ENCODE peak calls at places on chromosomes 5 and 9, in six cellular contexts. K is heart left ventricle, D is HCT116, R is thoracic aorta, O is tibial nerve, Q is pancreas. H is an unnamed sample.

GRCh38 chr9:90894956-90895687 is 93.5 kb downstream of the SYK start:
- DNase-seq in Q (no peak), K (no peak), O (no peak), R (no peak), D (no peak), H (no peak)

GRCh38 chr9:123982535-123982934 is 29.0 kb upstream of the LHX2 start:
- DNase-seq in Q (no peak), R (no peak), D (no peak), K (no peak), O (no peak), H (no peak)

GRCh38 chr9:36486454-36486932 is 86.2 kb upstream of the MELK start:
- DNase-seq in Q (peak; percentile 23), O (no peak), R (no peak), D (no peak), K (peak; percentile 20), H (peak; percentile 12)

GRCh38 chr9:69279084-69279729 is 45.8 kb upstream of the ENTREP1 start:
- DNase-seq in R (no peak), D (no peak), O (no peak), K (no peak), Q (no peak), H (no peak)

GRCh38 chr5:137075163-137075970 is 423.8 kb downstream of the SPOCK1 start:
- DNase-seq in K (peak; percentile 31), O (no peak), D (peak; percentile 69), Q (peak; percentile 90), R (no peak), H (peak; percentile 32)

GRCh38 chr5:1881731-1882336 is 891 bp downstream of the IRX4 start:
- DNase-seq in Q (no peak), D (no peak), O (no peak), K (no peak), R (no peak), H (no peak)

GRCh38 chr9:136721339-136722092 is 9.1 kb downstream of the DIPK1B start:
- DNase-seq in R (no peak), K (no peak), Q (no peak), D (no peak), O (no peak), H (no peak)

GRCh38 chr5:33631786-33632185 is 191.0 kb downstream of the TARS1 start:
- DNase-seq in Q (no peak), O (no peak), R (no peak), D (no peak), K (no peak), H (no peak)

GRCh38 chr9:108041551-108041950 is 552.0 kb upstream of the KLF4 start:
- DNase-seq in K (no peak), Q (no peak), R (no peak), D (no peak), O (no peak), H (peak; percentile 8)

GRCh38 chr5:113202904-113203716 is 226.5 kb downstream of the DCP2 start:
- DNase-seq in O (peak; percentile 20), D (peak; percentile 66), K (peak; percentile 78), R (no peak), Q (no peak), H (peak; percentile 70)

GRCh38 chr5:180172447-180173197 is 36.4 kb downstream of the RASGEF1C start:
- DNase-seq in R (no peak), K (peak; percentile 41), Q (no peak), O (peak; percentile 52), D (no peak), H (no peak)

GRCh38 chr5:103894882-103895281 is 332.3 kb upstream of the NUDT12 start:
- DNase-seq in K (no peak), D (no peak), Q (no peak), R (no peak), O (no peak), H (no peak)

DNA sequence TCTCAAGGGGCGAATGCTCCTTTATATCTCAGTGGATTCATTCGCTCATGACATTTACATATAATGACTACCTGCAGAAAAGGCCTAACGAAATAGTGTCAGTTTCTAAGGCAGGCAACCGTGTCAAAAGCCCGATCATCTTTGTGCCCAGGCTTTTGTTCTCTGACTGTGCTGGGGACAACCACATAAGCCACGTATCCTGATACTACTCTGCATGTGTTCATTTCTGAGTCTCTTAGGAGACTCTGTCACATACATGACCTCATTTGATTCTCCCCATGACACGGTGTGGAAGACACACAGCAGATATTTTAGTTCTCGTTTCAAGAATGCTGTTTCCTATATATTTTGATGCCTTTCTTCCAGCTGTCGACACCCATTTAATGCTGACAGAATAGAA is 598.5 kb downstream of the BNC2 start:
- DNase-seq in Q (no peak), K (no peak), R (no peak), D (no peak), O (no peak), H (no peak)
- H3K4me1 ChIP-seq in Q (no peaks in the 10 kb centered on the region), K (no peaks in the 10 kb centered on the region), R (peaks cover 36% of the 10 kb centered on the region), D (no peaks in the 10 kb centered on the region), O (no peaks in the 10 kb centered on the region), H (no peaks in the 10 kb centered on the region)

DNA sequence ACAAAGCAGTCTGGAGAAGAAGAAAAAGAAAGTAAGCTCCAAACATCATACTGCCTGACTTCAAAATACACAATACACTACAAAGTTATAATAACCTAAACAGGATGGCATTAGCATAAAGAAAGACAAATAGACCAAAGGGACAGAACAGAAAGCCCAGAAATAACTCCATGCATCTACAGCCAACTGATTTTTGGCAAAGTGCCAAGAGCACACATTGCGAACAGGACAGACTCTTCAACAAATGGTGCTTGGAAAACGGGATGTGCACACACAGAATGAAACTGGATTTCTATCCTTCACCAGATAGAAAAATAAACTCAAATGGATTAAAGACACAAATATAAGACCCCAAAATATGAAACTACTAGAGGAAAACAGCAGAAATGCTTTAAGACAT is 66.6 kb upstream of the SPATA31E1 start:
- DNase-seq in O (no peak), K (no peak), D (no peak), Q (no peak), R (no peak), H (no peak)
- H3K4me1 ChIP-seq in O (no peaks in the 10 kb centered on the region), K (no peaks in the 10 kb centered on the region), D (peaks cover 4% of the 10 kb centered on the region), Q (no peaks in the 10 kb centered on the region), R (no peaks in the 10 kb centered on the region), H (no peaks in the 10 kb centered on the region)

GRCh38 chr9:109254317-109254716 is 66.5 kb downstream of the EPB41L4B start:
- DNase-seq in Q (no peak), D (no peak), O (no peak), K (no peak), R (no peak), H (no peak)

GRCh38 chr9:109253241-109253636 is 67.6 kb downstream of the EPB41L4B start:
- DNase-seq in D (no peak), Q (no peak), K (no peak), R (no peak), O (no peak), H (no peak)

GRCh38 chr9:109256381-109256780 is 64.5 kb downstream of the EPB41L4B start:
- DNase-seq in O (no peak), Q (no peak), R (no peak), K (no peak), D (no peak), H (no peak)

GRCh38 chr9:109253637-109254284 is 67.1 kb downstream of the EPB41L4B start:
- DNase-seq in K (no peak), O (no peak), D (peak; percentile 64), Q (peak; percentile 61), R (no peak), H (no peak)

DNA sequence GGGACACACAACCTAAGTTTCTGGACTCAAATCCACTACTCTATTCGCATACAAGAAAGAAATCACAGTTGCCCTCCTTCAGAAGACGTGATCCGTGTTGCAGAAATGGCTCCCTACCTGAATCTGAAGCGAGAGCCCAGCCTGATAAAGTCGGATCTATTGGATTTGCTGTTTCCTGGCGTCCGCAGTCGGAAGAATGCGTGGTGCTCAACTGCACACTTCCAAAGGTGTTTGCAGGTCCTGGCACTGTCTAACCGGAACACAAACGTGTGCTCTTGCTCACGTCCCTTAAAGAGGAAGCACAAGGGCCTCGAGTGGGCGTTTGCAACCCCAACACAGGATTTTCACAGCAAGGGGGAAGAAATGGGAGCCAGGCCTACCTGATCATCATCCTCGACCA is 65.5 kb downstream of the EPB41L4B start:
- DNase-seq in R (no peak), Q (no peak), K (no peak), D (no peak), O (no peak), H (no peak)
- H3K4me1 ChIP-seq in R (peaks cover 35% of the 10 kb centered on the region), Q (peaks cover 45% of the 10 kb centered on the region), K (peaks cover 6% of the 10 kb centered on the region), D (peaks cover 68% of the 10 kb centered on the region), O (no peaks in the 10 kb centered on the region), H (no peaks in the 10 kb centered on the region)

GRCh38 chr9:20404192-20404813 is 218.0 kb downstream of the MLLT3 start:
- DNase-seq in R (no peak), Q (no peak), D (no peak), K (no peak), O (no peak), H (no peak)

GRCh38 chr9:20408513-20408912 is 213.8 kb downstream of the MLLT3 start:
- DNase-seq in D (no peak), Q (no peak), K (no peak), R (no peak), O (no peak), H (no peak)

GRCh38 chr9:20407013-20407412 is 215.3 kb downstream of the MLLT3 start:
- DNase-seq in R (no peak), D (no peak), O (no peak), Q (no peak), K (no peak), H (no peak)

GRCh38 chr9:20405086-20405485 is 217.2 kb downstream of the MLLT3 start:
- DNase-seq in O (no peak), Q (no peak), D (no peak), R (no peak), K (no peak), H (no peak)

GRCh38 chr9:20406344-20406743 is 216.0 kb downstream of the MLLT3 start:
- DNase-seq in O (no peak), D (no peak), K (no peak), Q (no peak), R (no peak), H (no peak)
- H3K4me1 ChIP-seq in O (no peaks in the 10 kb centered on the region), D (no peaks in the 10 kb centered on the region), K (no peaks in the 10 kb centered on the region), Q (no peaks in the 10 kb centered on the region), R (no peaks in the 10 kb centered on the region), H (no peaks in the 10 kb centered on the region)

DNA sequence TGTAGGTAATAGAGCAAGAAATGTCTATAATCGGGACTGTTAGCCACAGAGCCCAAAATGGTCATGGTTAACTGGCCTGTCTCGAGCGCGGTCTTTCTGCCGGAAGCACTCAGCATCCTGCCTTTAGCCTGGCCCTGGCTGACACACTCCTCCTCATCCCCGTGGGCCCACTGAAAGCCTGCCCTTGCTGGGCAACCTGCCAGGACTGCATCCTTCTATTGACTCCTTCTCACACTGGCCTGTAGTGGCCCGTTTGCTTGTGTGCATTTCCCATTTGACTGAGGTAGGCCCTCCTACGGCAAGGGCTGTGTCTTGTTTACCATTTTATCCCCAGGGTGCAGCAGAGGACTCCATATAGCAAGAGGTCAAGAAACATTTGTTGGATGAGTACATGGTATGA is 215.7 kb downstream of the ATPSCKMT start:
- DNase-seq in Q (no peak), R (no peak), O (no peak), K (peak; percentile 36), D (no peak), H (no peak)
- H3K4me1 ChIP-seq in Q (no peaks in the 10 kb centered on the region), R (no peaks in the 10 kb centered on the region), O (no peaks in the 10 kb centered on the region), K (no peaks in the 10 kb centered on the region), D (no peaks in the 10 kb centered on the region), H (no peaks in the 10 kb centered on the region)